ENCODE peak calls at places on chromosome 20, in nine cellular contexts. One of them, this sample, is unnamed.

GRCh38 chr20:47231382-47232042 is 125.0 kb downstream of the ZMYND8 start:
- DNase-seq in HCT116: no peak
- DNase-seq in GM23338: no peak
- DNase-seq in GM23248: peak
- DNase-seq in neural progenitor cell: no peak
- DNase-seq in MM.1S: no peak
- DNase-seq in PC-3: no peak
- DNase-seq in hepatocyte: no peak
- DNase-seq in SK-N-SH: no peak
- DNase-seq in this sample: no peak

GRCh38 chr20:38261054-38261390 is 487 bp upstream of the KIAA1755 start:
- DNase-seq in HCT116: no peak
- DNase-seq in GM23338: no peak
- DNase-seq in GM23248: no peak
- DNase-seq in neural progenitor cell: no peak
- DNase-seq in MM.1S: no peak
- DNase-seq in PC-3: no peak
- DNase-seq in hepatocyte: no peak
- DNase-seq in SK-N-SH: no peak
- DNase-seq in this sample: no peak

GRCh38 chr20:2701671-2702081 is 9.1 kb downstream of the EBF4 start:
- DNase-seq in HCT116: no peak
- DNase-seq in GM23338: peak
- DNase-seq in GM23248: no peak
- DNase-seq in neural progenitor cell: no peak
- DNase-seq in MM.1S: no peak
- DNase-seq in PC-3: no peak
- DNase-seq in hepatocyte: no peak
- DNase-seq in SK-N-SH: no peak
- DNase-seq in this sample: no peak

GRCh38 chr20:16732506-16733152 is 2.8 kb downstream of the SNRPB2 start:
- DNase-seq in HCT116: no peak
- DNase-seq in GM23338: no peak
- DNase-seq in GM23248: peak
- DNase-seq in neural progenitor cell: no peak
- DNase-seq in MM.1S: no peak
- DNase-seq in PC-3: peak
- DNase-seq in hepatocyte: no peak
- DNase-seq in SK-N-SH: peak
- DNase-seq in this sample: no peak

GRCh38 chr20:46022411-46023147 is 6.4 kb upstream of the SLC12A5 start:
- DNase-seq in HCT116: no peak
- DNase-seq in GM23338: peak
- DNase-seq in GM23248: peak
- DNase-seq in neural progenitor cell: peak
- DNase-seq in MM.1S: peak
- DNase-seq in PC-3: peak
- DNase-seq in hepatocyte: peak
- DNase-seq in SK-N-SH: peak
- DNase-seq in this sample: peak

GRCh38 chr20:58640446-58640845 is 10.6 kb upstream of the STX16 start:
- DNase-seq in HCT116: no peak
- DNase-seq in GM23338: no peak
- DNase-seq in GM23248: peak
- DNase-seq in neural progenitor cell: no peak
- DNase-seq in MM.1S: no peak
- DNase-seq in PC-3: peak
- DNase-seq in hepatocyte: no peak
- DNase-seq in SK-N-SH: no peak
- DNase-seq in this sample: no peak

GRCh38 chr20:35006531-35006971 is 50.9 kb downstream of the MYH7B start:
- DNase-seq in HCT116: no peak
- DNase-seq in GM23338: no peak
- DNase-seq in GM23248: no peak
- DNase-seq in neural progenitor cell: no peak
- DNase-seq in MM.1S: no peak
- DNase-seq in PC-3: no peak
- DNase-seq in hepatocyte: no peak
- DNase-seq in SK-N-SH: peak
- DNase-seq in this sample: no peak

GRCh38 chr20:47263502-47264084 is 92.9 kb downstream of the ZMYND8 start:
- DNase-seq in HCT116: no peak
- DNase-seq in GM23338: no peak
- DNase-seq in GM23248: peak
- DNase-seq in neural progenitor cell: no peak
- DNase-seq in MM.1S: peak
- DNase-seq in PC-3: no peak
- DNase-seq in hepatocyte: no peak
- DNase-seq in SK-N-SH: peak
- DNase-seq in this sample: peak

GRCh38 chr20:38316341-38316740 is 12.4 kb downstream of the BPI start:
- DNase-seq in HCT116: no peak
- DNase-seq in GM23338: no peak
- DNase-seq in GM23248: no peak
- DNase-seq in neural progenitor cell: no peak
- DNase-seq in MM.1S: no peak
- DNase-seq in PC-3: no peak
- DNase-seq in hepatocyte: no peak
- DNase-seq in SK-N-SH: no peak
- DNase-seq in this sample: no peak

GRCh38 chr20:51695574-51696303 is 72.5 kb downstream of the ATP9A start:
- DNase-seq in HCT116: no peak
- DNase-seq in GM23338: no peak
- DNase-seq in GM23248: peak
- DNase-seq in neural progenitor cell: no peak
- DNase-seq in MM.1S: no peak
- DNase-seq in PC-3: peak
- DNase-seq in hepatocyte: peak
- DNase-seq in SK-N-SH: peak
- DNase-seq in this sample: no peak

GRCh38 chr20:4748847-4749246 is 27.1 kb downstream of the PRND start:
- DNase-seq in HCT116: no peak
- DNase-seq in GM23338: peak
- DNase-seq in GM23248: no peak
- DNase-seq in neural progenitor cell: peak
- DNase-seq in MM.1S: no peak
- DNase-seq in PC-3: no peak
- DNase-seq in hepatocyte: no peak
- DNase-seq in SK-N-SH: no peak
- DNase-seq in this sample: no peak

GRCh38 chr20:19758888-19759331 is 852 bp downstream of the RIN2 start:
- DNase-seq in HCT116: no peak
- DNase-seq in GM23338: peak
- DNase-seq in GM23248: peak
- DNase-seq in neural progenitor cell: peak
- DNase-seq in MM.1S: no peak
- DNase-seq in PC-3: peak
- DNase-seq in hepatocyte: peak
- DNase-seq in SK-N-SH: peak
- DNase-seq in this sample: no peak

GRCh38 chr20:57841297-57841866 is 131.6 kb upstream of the PMEPA1 start:
- DNase-seq in HCT116: no peak
- DNase-seq in GM23338: no peak
- DNase-seq in GM23248: no peak
- DNase-seq in neural progenitor cell: no peak
- DNase-seq in MM.1S: no peak
- DNase-seq in PC-3: no peak
- DNase-seq in hepatocyte: no peak
- DNase-seq in SK-N-SH: no peak
- DNase-seq in this sample: no peak

GRCh38 chr20:17898548-17898994 is 70.0 kb downstream of the SNX5 start:
- DNase-seq in HCT116: peak
- DNase-seq in GM23338: peak
- DNase-seq in GM23248: peak
- DNase-seq in neural progenitor cell: peak
- DNase-seq in MM.1S: peak
- DNase-seq in PC-3: peak
- DNase-seq in hepatocyte: peak
- DNase-seq in SK-N-SH: peak
- DNase-seq in this sample: peak

GRCh38 chr20:20463933-20464374 is 96.0 kb downstream of the INSM1 start:
- DNase-seq in HCT116: no peak
- DNase-seq in GM23338: peak
- DNase-seq in GM23248: peak
- DNase-seq in neural progenitor cell: peak
- DNase-seq in MM.1S: no peak
- DNase-seq in PC-3: no peak
- DNase-seq in hepatocyte: no peak
- DNase-seq in SK-N-SH: no peak
- DNase-seq in this sample: peak

GRCh38 chr20:51886891-51887608 is 84.7 kb upstream of the SALL4 start:
- DNase-seq in HCT116: no peak
- DNase-seq in GM23338: peak
- DNase-seq in GM23248: no peak
- DNase-seq in neural progenitor cell: no peak
- DNase-seq in MM.1S: no peak
- DNase-seq in PC-3: no peak
- DNase-seq in hepatocyte: no peak
- DNase-seq in SK-N-SH: no peak
- DNase-seq in this sample: no peak

GRCh38 chr20:11001767-11002540 is 328.2 kb upstream of the JAG1 start:
- DNase-seq in HCT116: peak
- DNase-seq in GM23338: no peak
- DNase-seq in GM23248: peak
- DNase-seq in neural progenitor cell: no peak
- DNase-seq in MM.1S: no peak
- DNase-seq in PC-3: peak
- DNase-seq in hepatocyte: peak
- DNase-seq in SK-N-SH: no peak
- DNase-seq in this sample: no peak

DNA sequence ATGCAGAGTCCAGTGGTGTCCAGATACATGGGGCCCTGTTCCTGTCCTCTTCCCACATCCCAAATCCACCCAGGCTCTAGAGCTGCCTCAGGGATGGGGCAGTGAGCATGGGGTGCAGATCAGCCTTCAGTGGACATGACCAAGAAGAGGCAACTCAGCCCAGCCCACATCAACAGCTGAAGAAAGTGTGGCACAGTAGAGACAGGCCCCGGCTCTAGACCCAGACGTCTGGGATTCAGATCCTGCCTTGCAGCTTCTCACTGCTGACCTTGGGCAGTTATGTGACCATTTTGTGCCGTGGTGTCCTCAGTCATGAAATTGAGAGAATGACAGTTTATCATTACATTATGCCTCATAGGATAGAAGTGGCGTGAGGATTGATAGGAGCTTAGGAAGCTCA is 54.6 kb upstream of the CST7 start:
- DNase-seq in HCT116: no peak
- DNase-seq in GM23338: no peak
- DNase-seq in GM23248: no peak
- DNase-seq in neural progenitor cell: no peak
- DNase-seq in MM.1S: no peak
- DNase-seq in PC-3: no peak
- DNase-seq in hepatocyte: no peak
- DNase-seq in SK-N-SH: no peak
- DNase-seq in this sample: no peak
- TF ChIP-seq EZH2phosphoT487 in HCT116: no peak
- TF ChIP-seq EZH2phosphoT487 in GM23338: no peak
- TF ChIP-seq EZH2phosphoT487 in GM23248: no peak
- TF ChIP-seq EZH2phosphoT487 in neural progenitor cell: no peak
- TF ChIP-seq EZH2phosphoT487 in MM.1S: no peak
- TF ChIP-seq EZH2phosphoT487 in PC-3: no peak
- TF ChIP-seq EZH2phosphoT487 in hepatocyte: no peak
- TF ChIP-seq EZH2phosphoT487 in SK-N-SH: no peak
- TF ChIP-seq EZH2phosphoT487 in this sample: no peak

DNA sequence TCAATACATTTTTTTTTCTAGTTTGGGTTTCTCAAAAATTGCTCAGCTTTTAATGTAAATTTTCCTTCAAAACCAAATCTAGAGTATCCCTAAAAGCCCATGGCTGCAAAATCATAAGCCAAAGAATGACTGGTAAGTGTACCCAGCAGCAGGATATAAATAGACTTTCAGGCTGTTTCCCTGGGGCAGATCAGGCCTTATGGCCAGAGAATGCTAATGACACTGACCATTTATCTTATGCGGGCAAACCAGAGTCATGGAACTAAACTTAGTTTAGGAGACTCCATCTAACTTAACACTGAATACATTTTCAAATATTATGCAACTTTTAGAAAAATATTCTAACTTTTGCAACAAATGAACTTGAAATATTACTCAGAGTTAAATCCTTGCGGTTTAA is 7.4 kb downstream of the OSER1 start:
- DNase-seq in HCT116: no peak
- DNase-seq in GM23338: no peak
- DNase-seq in GM23248: peak
- DNase-seq in neural progenitor cell: no peak
- DNase-seq in MM.1S: no peak
- DNase-seq in PC-3: no peak
- DNase-seq in hepatocyte: no peak
- DNase-seq in SK-N-SH: no peak
- DNase-seq in this sample: no peak
- TF ChIP-seq EZH2phosphoT487 in HCT116: no peak
- TF ChIP-seq EZH2phosphoT487 in GM23338: no peak
- TF ChIP-seq EZH2phosphoT487 in GM23248: no peak
- TF ChIP-seq EZH2phosphoT487 in neural progenitor cell: no peak
- TF ChIP-seq EZH2phosphoT487 in MM.1S: no peak
- TF ChIP-seq EZH2phosphoT487 in PC-3: no peak
- TF ChIP-seq EZH2phosphoT487 in hepatocyte: no peak
- TF ChIP-seq EZH2phosphoT487 in SK-N-SH: no peak
- TF ChIP-seq EZH2phosphoT487 in this sample: no peak

GRCh38 chr20:49983848-49984408 is 1.1 kb downstream of the SNAI1 start:
- DNase-seq in HCT116: no peak
- DNase-seq in GM23338: no peak
- DNase-seq in GM23248: peak
- DNase-seq in neural progenitor cell: no peak
- DNase-seq in MM.1S: no peak
- DNase-seq in PC-3: no peak
- DNase-seq in hepatocyte: no peak
- DNase-seq in SK-N-SH: peak
- DNase-seq in this sample: no peak
- TF ChIP-seq EZH2phosphoT487 in HCT116: no peak
- TF ChIP-seq EZH2phosphoT487 in GM23338: no peak
- TF ChIP-seq EZH2phosphoT487 in GM23248: no peak
- TF ChIP-seq EZH2phosphoT487 in neural progenitor cell: no peak
- TF ChIP-seq EZH2phosphoT487 in MM.1S: no peak
- TF ChIP-seq EZH2phosphoT487 in PC-3: no peak
- TF ChIP-seq EZH2phosphoT487 in hepatocyte: no peak
- TF ChIP-seq EZH2phosphoT487 in SK-N-SH: no peak
- TF ChIP-seq EZH2phosphoT487 in this sample: no peak

DNA sequence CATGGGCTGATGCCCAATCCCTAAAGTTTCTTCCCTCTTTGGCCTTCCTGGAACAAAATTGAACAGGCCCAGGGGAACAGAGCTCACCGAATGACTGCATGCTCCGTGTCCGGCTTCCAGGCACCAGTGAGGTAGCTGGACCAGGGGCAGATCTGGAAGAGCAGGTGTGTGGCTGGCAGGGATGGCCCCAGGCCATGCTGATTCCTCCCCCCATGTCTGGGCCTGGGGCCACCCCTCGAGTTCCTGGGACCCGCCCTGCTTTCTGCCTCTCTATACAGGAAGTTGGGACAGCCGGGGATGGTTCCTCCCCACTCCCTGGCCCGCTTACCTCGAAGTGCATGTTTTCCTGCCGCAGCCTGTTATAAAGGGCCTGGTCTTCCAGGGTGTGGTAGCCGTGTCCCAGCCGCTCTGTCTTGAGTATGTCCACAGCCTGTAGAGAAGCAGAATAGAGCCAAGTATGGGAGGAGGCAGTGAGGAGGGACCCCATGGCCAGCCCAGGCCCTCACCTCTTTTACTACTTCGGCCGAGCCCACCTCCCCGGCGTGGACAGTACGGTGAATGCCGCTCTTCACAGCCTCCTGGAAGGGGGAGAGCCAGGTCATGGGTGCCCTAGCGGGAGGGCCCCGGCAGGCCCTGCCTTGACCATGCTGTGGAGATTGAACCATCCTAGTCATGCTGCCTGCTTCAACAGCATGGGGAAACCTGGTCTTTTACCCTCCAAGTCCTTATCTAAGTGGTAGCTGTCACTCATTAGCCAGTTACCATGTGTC is 28.8 kb downstream of the ADA start:
- DNase-seq in HCT116: no peak
- DNase-seq in GM23338: no peak
- DNase-seq in GM23248: no peak
- DNase-seq in neural progenitor cell: no peak
- DNase-seq in MM.1S: no peak
- DNase-seq in PC-3: no peak
- DNase-seq in hepatocyte: no peak
- DNase-seq in SK-N-SH: no peak
- DNase-seq in this sample: no peak
- TF ChIP-seq EZH2phosphoT487 in HCT116: no peak
- TF ChIP-seq EZH2phosphoT487 in GM23338: no peak
- TF ChIP-seq EZH2phosphoT487 in GM23248: no peak
- TF ChIP-seq EZH2phosphoT487 in neural progenitor cell: no peak
- TF ChIP-seq EZH2phosphoT487 in MM.1S: no peak
- TF ChIP-seq EZH2phosphoT487 in PC-3: no peak
- TF ChIP-seq EZH2phosphoT487 in hepatocyte: no peak
- TF ChIP-seq EZH2phosphoT487 in SK-N-SH: no peak
- TF ChIP-seq EZH2phosphoT487 in this sample: no peak

This sample was measured in OCI-LY7.